ENCODE peak calls at places on chromosomes 13 and 19, in ten cellular contexts. Y is WTC11, B is omental fat pad, H is lower leg skin, F is A673, E is epithelial cell of esophagus, C is progenitor cell of endocrine pancreas, G is transverse colon, N is tibial artery, U is neural crest cell. Q is an unnamed sample.

GRCh38 chr13:22848539-22849052 is 332.2 kb upstream of the SGCG start:
- DNase-seq in Y (peak), B (no peak), H (no peak), F (no peak), E (no peak), C (no peak), G (no peak), N (no peak), U (no peak), Q (no peak)

GRCh38 chr13:72125561-72125960 is 258.6 kb upstream of the DACH1 start:
- DNase-seq in Y (no peak), B (no peak), H (no peak), F (no peak), E (peak), C (no peak), G (no peak), N (no peak), U (no peak), Q (no peak)

GRCh38 chr13:60170414-60170813 is 6.7 kb upstream of the DIAPH3 start:
- DNase-seq in Y (no peak), B (no peak), H (no peak), F (no peak), E (no peak), C (no peak), G (no peak), N (no peak), U (no peak), Q (no peak)

GRCh38 chr13:87777395-87777794 is 106.2 kb downstream of the SLITRK5 start:
- DNase-seq in Y (no peak), B (no peak), H (no peak), F (no peak), E (no peak), C (no peak), G (no peak), N (no peak), U (no peak), Q (no peak)

GRCh38 chr13:45121421-45121820 is 1.1 kb downstream of the GTF2F2 start:
- DNase-seq in Y (no peak), B (no peak), H (no peak), F (peak), E (peak), C (no peak), G (no peak), N (no peak), U (no peak), Q (no peak)

GRCh38 chr13:52447815-52448552 is 2.5 kb downstream of the VPS36 start:
- DNase-seq in Y (no peak), B (no peak), H (no peak), F (peak), E (peak), C (no peak), G (no peak), N (no peak), U (no peak), Q (no peak)

GRCh38 chr19:2038284-2039081 is 12.6 kb downstream of the MKNK2 start:
- DNase-seq in Y (no peak), B (no peak), H (no peak), F (no peak), E (no peak), C (no peak), G (no peak), N (no peak), U (no peak), Q (no peak)

GRCh38 chr19:38617764-38618589 is at the start of gene MAP4K1:
- DNase-seq in Y (peak), B (no peak), H (peak), F (no peak), E (peak), C (no peak), G (peak), N (peak), U (no peak), Q (no peak)

GRCh38 chr13:25335856-25336255 is 34.4 kb downstream of the NUP58 start:
- DNase-seq in Y (no peak), B (no peak), H (no peak), F (no peak), E (no peak), C (no peak), G (no peak), N (no peak), U (no peak), Q (no peak)

GRCh38 chr19:52896431-52897148 is 845 bp downstream of the ZNF320 start:
- DNase-seq in Y (peak), B (no peak), H (no peak), F (peak), E (peak), C (no peak), G (peak), N (peak), U (peak), Q (no peak)

GRCh38 chr13:111634410-111634809 is 314.0 kb downstream of the TEX29 start:
- DNase-seq in Y (no peak), B (no peak), H (no peak), F (no peak), E (no peak), C (no peak), G (no peak), N (no peak), U (no peak), Q (no peak)

GRCh38 chr13:59770451-59770850 is 393.3 kb downstream of the DIAPH3 start:
- DNase-seq in Y (no peak), B (no peak), H (no peak), F (no peak), E (peak), C (no peak), G (no peak), N (no peak), U (no peak), Q (no peak)

GRCh38 chr19:5281588-5281987 is 59.0 kb downstream of the PTPRS start:
- DNase-seq in Y (no peak), B (no peak), H (peak), F (no peak), E (no peak), C (no peak), G (peak), N (peak), U (no peak), Q (peak)

GRCh38 chr13:77789386-77789785 is 91.9 kb downstream of the SLAIN1 start:
- DNase-seq in Y (no peak), B (no peak), H (no peak), F (no peak), E (no peak), C (no peak), G (no peak), N (no peak), U (no peak), Q (no peak)

GRCh38 chr19:47032171-47032811 is 12.7 kb downstream of the NPAS1 start:
- DNase-seq in Y (peak), B (no peak), H (no peak), F (no peak), E (peak), C (peak), G (peak), N (no peak), U (no peak), Q (no peak)

GRCh38 chr19:29845576-29846176 is 33.9 kb downstream of the CCNE1 start:
- DNase-seq in Y (no peak), B (no peak), H (peak), F (peak), E (peak), C (no peak), G (peak), N (no peak), U (no peak), Q (no peak)

GRCh38 chr13:97648171-97648880 is 214.4 kb downstream of the RAP2A start:
- DNase-seq in Y (no peak), B (no peak), H (no peak), F (no peak), E (peak), C (no peak), G (no peak), N (no peak), U (no peak), Q (no peak)

GRCh38 chr13:80214521-80214941 is 126.4 kb downstream of the SPRY2 start:
- DNase-seq in Y (no peak), B (no peak), H (no peak), F (peak), E (no peak), C (no peak), G (no peak), N (no peak), U (no peak), Q (no peak)

GRCh38 chr19:48746738-48747575 is at the start of gene IZUMO1:
- DNase-seq in Y (peak), B (peak), H (peak), F (peak), E (peak), C (peak), G (peak), N (peak), U (peak), Q (peak)

GRCh38 chr19:46787331-46788100 is 878 bp downstream of the SLC1A5 start:
- DNase-seq in Y (peak), B (no peak), H (peak), F (peak), E (peak), C (peak), G (peak), N (peak), U (peak), Q (peak)

GRCh38 chr19:7977723-7978040 is 27.8 kb downstream of the ELAVL1 start:
- DNase-seq in Y (no peak), B (no peak), H (no peak), F (no peak), E (no peak), C (no peak), G (no peak), N (no peak), U (no peak), Q (no peak)

GRCh38 chr19:13827656-13828055 is 32.4 kb downstream of the ZSWIM4 start:
- DNase-seq in Y (no peak), B (no peak), H (no peak), F (no peak), E (peak), C (no peak), G (no peak), N (no peak), U (no peak), Q (no peak)

GRCh38 chr13:89784161-89784809 is 1563.2 kb upstream of the MIR17HG start:
- DNase-seq in Y (no peak), B (no peak), H (peak), F (no peak), E (no peak), C (no peak), G (no peak), N (no peak), U (no peak), Q (no peak)

GRCh38 chr19:29591670-29592069 is 14.4 kb upstream of the POP4 start:
- DNase-seq in Y (no peak), B (no peak), H (no peak), F (no peak), E (no peak), C (no peak), G (no peak), N (no peak), U (no peak), Q (no peak)

GRCh38 chr19:37095859-37096258 is 17.6 kb downstream of the ZNF420 start:
- DNase-seq in Y (no peak), B (no peak), H (no peak), F (no peak), E (no peak), C (no peak), G (no peak), N (no peak), U (no peak), Q (no peak)

GRCh38 chr13:99484405-99484981 is 16.8 kb upstream of the TM9SF2 start:
- DNase-seq in Y (no peak), B (no peak), H (no peak), F (no peak), E (peak), C (no peak), G (no peak), N (no peak), U (no peak), Q (no peak)

GRCh38 chr19:16659464-16659831 is 496 bp downstream of the SMIM7 start:
- DNase-seq in Y (no peak), B (no peak), H (no peak), F (no peak), E (no peak), C (no peak), G (no peak), N (no peak), U (no peak), Q (no peak)

GRCh38 chr19:33819875-33820781 is 23.5 kb downstream of the KCTD15 start:
- DNase-seq in Y (peak), B (peak), H (peak), F (peak), E (peak), C (peak), G (peak), N (peak), U (peak), Q (peak)

GRCh38 chr13:99086869-99087129 is 108.9 kb upstream of the DOCK9 start:
- DNase-seq in Y (no peak), B (no peak), H (peak), F (peak), E (no peak), C (no peak), G (peak), N (no peak), U (peak), Q (no peak)

GRCh38 chr19:39199025-39199424 is 2.3 kb downstream of the NCCRP1 start:
- DNase-seq in Y (peak), B (no peak), H (no peak), F (no peak), E (no peak), C (no peak), G (no peak), N (no peak), U (peak), Q (no peak)

GRCh38 chr19:14686411-14686810 is 3.4 kb upstream of the ZNF333 start:
- DNase-seq in Y (peak), B (no peak), H (no peak), F (peak), E (peak), C (no peak), G (peak), N (no peak), U (no peak), Q (no peak)

DNA sequence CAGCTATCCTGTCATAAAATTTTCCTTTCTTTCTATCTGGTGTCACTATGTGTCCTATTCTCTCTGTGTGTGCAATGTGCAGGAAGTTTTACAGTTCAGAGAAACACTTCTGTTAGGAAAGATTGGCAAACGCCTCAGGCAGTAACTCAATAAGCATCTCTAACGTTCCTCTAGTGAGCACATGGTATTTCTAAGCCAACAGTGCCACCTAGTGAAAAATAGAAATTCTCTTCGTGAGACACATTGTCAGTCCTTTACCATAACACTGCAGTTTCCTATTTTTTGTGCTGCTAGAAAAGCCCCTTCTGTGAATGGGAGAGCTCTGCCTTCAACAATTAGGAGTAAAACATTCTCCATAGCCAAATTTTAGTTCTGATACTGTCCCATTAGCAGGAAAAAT is 50.7 kb downstream of the ZNF723 start:
- DNase-seq in Y (no peak), B (no peak), H (no peak), F (peak), E (peak), C (no peak), G (no peak), N (no peak), U (no peak), Q (no peak)
- TF ChIP-seq CTCF in Y (no peak), B (no peak), H (no peak), F (peak), E (peak), C (peak), G (peak), N (peak), U (peak), Q (no peak)

GRCh38 chr19:19064098-19064722 is 416 bp downstream of the SLC25A42 start:
- DNase-seq in Y (no peak), B (no peak), H (peak), F (no peak), E (no peak), C (no peak), G (peak), N (peak), U (no peak), Q (no peak)
- TF ChIP-seq CTCF in Y (no peak), B (no peak), H (no peak), F (no peak), E (peak), C (peak), G (no peak), N (no peak), U (peak), Q (peak)

GRCh38 chr13:26445092-26445491 is 112.4 kb upstream of the WASF3 start:
- DNase-seq in Y (no peak), B (no peak), H (no peak), F (peak), E (no peak), C (no peak), G (no peak), N (no peak), U (no peak), Q (no peak)
- TF ChIP-seq CTCF in Y (no peak), B (no peak), H (no peak), F (no peak), E (no peak), C (no peak), G (no peak), N (no peak), U (no peak), Q (no peak)

GRCh38 chr13:43134896-43135295 is 111.5 kb downstream of the DNAJC15 start:
- DNase-seq in Y (no peak), B (no peak), H (no peak), F (no peak), E (no peak), C (no peak), G (no peak), N (no peak), U (no peak), Q (no peak)

GRCh38 chr13:43133792-43134191 is 110.4 kb downstream of the DNAJC15 start:
- DNase-seq in Y (peak), B (no peak), H (no peak), F (no peak), E (no peak), C (no peak), G (no peak), N (no peak), U (no peak), Q (no peak)

GRCh38 chr13:43132911-43133310 is 109.5 kb downstream of the DNAJC15 start:
- DNase-seq in Y (no peak), B (no peak), H (no peak), F (no peak), E (no peak), C (no peak), G (no peak), N (no peak), U (no peak), Q (no peak)

GRCh38 chr13:43129511-43130130 is 106.2 kb downstream of the DNAJC15 start:
- DNase-seq in Y (no peak), B (no peak), H (no peak), F (no peak), E (no peak), C (no peak), G (no peak), N (no peak), U (no peak), Q (no peak)

GRCh38 chr13:43132228-43132627 is 108.8 kb downstream of the DNAJC15 start:
- DNase-seq in Y (peak), B (no peak), H (no peak), F (peak), E (peak), C (no peak), G (peak), N (no peak), U (no peak), Q (no peak)
- TF ChIP-seq CTCF in Y (no peak), B (no peak), H (no peak), F (peak), E (peak), C (peak), G (no peak), N (no peak), U (peak), Q (no peak)

GRCh38 chr19:35224681-35225604 is 3.6 kb downstream of the FAM187B start:
- DNase-seq in Y (peak), B (no peak), H (peak), F (no peak), E (no peak), C (no peak), G (peak), N (no peak), U (no peak), Q (no peak)
- TF ChIP-seq CTCF in Y (peak), B (no peak), H (no peak), F (no peak), E (no peak), C (no peak), G (no peak), N (no peak), U (no peak), Q (no peak)

GRCh38 chr13:61410266-61410665 is 5.4 kb downstream of the PCDH20 start:
- DNase-seq in Y (no peak), B (no peak), H (no peak), F (no peak), E (no peak), C (no peak), G (no peak), N (no peak), U (no peak), Q (no peak)

GRCh38 chr13:61414686-61415664 is 674 bp downstream of the PCDH20 start:
- DNase-seq in Y (peak), B (no peak), H (peak), F (peak), E (peak), C (peak), G (peak), N (no peak), U (peak), Q (no peak)

GRCh38 chr13:61413572-61413971 is 2.1 kb downstream of the PCDH20 start:
- DNase-seq in Y (peak), B (no peak), H (peak), F (no peak), E (no peak), C (peak), G (no peak), N (no peak), U (no peak), Q (no peak)

GRCh38 chr13:61414136-61414535 is 1.5 kb downstream of the PCDH20 start:
- DNase-seq in Y (no peak), B (no peak), H (no peak), F (no peak), E (no peak), C (no peak), G (no peak), N (no peak), U (no peak), Q (no peak)

GRCh38 chr13:61410669-61411297 is 4.9 kb downstream of the PCDH20 start:
- DNase-seq in Y (no peak), B (no peak), H (no peak), F (peak), E (peak), C (no peak), G (no peak), N (no peak), U (no peak), Q (no peak)
- TF ChIP-seq CTCF in Y (peak), B (no peak), H (no peak), F (peak), E (peak), C (peak), G (peak), N (peak), U (peak), Q (peak)

GRCh38 chr13:113947321-113948033 is 26.4 kb downstream of the C13orf46 start:
- DNase-seq in Y (peak), B (no peak), H (no peak), F (no peak), E (peak), C (no peak), G (peak), N (peak), U (no peak), Q (peak)
- TF ChIP-seq CTCF in Y (no peak), B (no peak), H (peak), F (no peak), E (peak), C (peak), G (peak), N (peak), U (peak), Q (peak)

Q was measured in ascending aorta.